ENCODE peak calls at places on chromosomes 2 and 18, in eight cellular contexts. Q is mucosa of descending colon, M is neural progenitor cell, B is endothelial cell, A is A549, H is brain microvascular endothelial cell, K is fibroblast of mammary gland, S is endothelial cell of umbilical vein. J is an unnamed sample.

GRCh38 chr18:44715841-44716240 is 35.2 kb downstream of the SETBP1 start:
- DNase-seq in Q (no peak), M (peak; percentile 18), B (no peak), A (no peak), H (no peak), K (no peak), S (no peak), J (no peak)

GRCh38 chr18:68660355-68661183 is 54.3 kb downstream of the TMX3 start:
- DNase-seq in Q (no peak), M (peak; percentile 72), B (no peak), A (peak; percentile 33), H (peak; percentile 7), K (peak; percentile 68), S (peak; percentile 42), J (no peak)

GRCh38 chr2:9981646-9982045 is 30.2 kb downstream of the GRHL1 start:
- DNase-seq in Q (no peak), M (no peak), B (no peak), A (no peak), H (no peak), K (peak; percentile 78), S (no peak), J (no peak)

GRCh38 chr2:866009-866680 is 84.5 kb upstream of the SNTG2 start:
- DNase-seq in Q (peak; percentile 25), M (peak; percentile 18), B (no peak), A (no peak), H (no peak), K (no peak), S (no peak), J (no peak)

GRCh38 chr2:44246436-44246835 is 28.8 kb upstream of the SLC3A1 start:
- DNase-seq in Q (no peak), M (no peak), B (no peak), A (no peak), H (no peak), K (no peak), S (no peak), J (no peak)

GRCh38 chr2:83802604-83803003 is 656.5 kb downstream of the SUCLG1 start:
- DNase-seq in Q (no peak), M (no peak), B (no peak), A (no peak), H (no peak), K (no peak), S (no peak), J (no peak)

GRCh38 chr2:196242131-196242620 is 70.8 kb upstream of the STK17B start:
- DNase-seq in Q (no peak), M (no peak), B (no peak), A (no peak), H (no peak), K (peak; percentile 72), S (no peak), J (no peak)

GRCh38 chr2:68799138-68799537 is 64.5 kb downstream of the ARHGAP25 start:
- DNase-seq in Q (no peak), M (no peak), B (no peak), A (no peak), H (no peak), K (no peak), S (no peak), J (no peak)

GRCh38 chr18:79915161-79916127 is 36.0 kb downstream of the SLC66A2 start:
- DNase-seq in Q (peak; percentile 1), M (no peak), B (no peak), A (no peak), H (no peak), K (no peak), S (no peak), J (no peak)

GRCh38 chr18:31606265-31606664 is 14.6 kb downstream of the TTR start:
- DNase-seq in Q (no peak), M (no peak), B (no peak), A (no peak), H (no peak), K (no peak), S (no peak), J (no peak)

GRCh38 chr18:55110436-55110835 is 151.2 kb upstream of the CCDC68 start:
- DNase-seq in Q (no peak), M (no peak), B (no peak), A (no peak), H (peak; percentile 40), K (no peak), S (peak; percentile 73), J (no peak)

GRCh38 chr2:53275743-53276142 is 491.9 kb upstream of the CHAC2 start:
- DNase-seq in Q (no peak), M (no peak), B (no peak), A (no peak), H (no peak), K (no peak), S (no peak), J (no peak)
- TF ChIP-seq CTCF in Q (no peak), M (no peak), B (no peak), A (no peak), H (no peak), K (no peak), S (no peak), J (no peak)

GRCh38 chr18:9683418-9684396 is 24.4 kb upstream of the RAB31 start:
- DNase-seq in Q (peak; percentile 13), M (no peak), B (peak; percentile 21), A (peak; percentile 83), H (peak; percentile 68), K (peak; percentile 85), S (peak; percentile 68), J (no peak)
- TF ChIP-seq CTCF in Q (no peak), M (peak; percentile 10), B (no peak), A (peak; percentile 59), H (peak; percentile 81), K (peak; percentile 73), S (peak; percentile 44), J (no peak)

GRCh38 chr2:172462393-172463381 is 35.3 kb downstream of the ITGA6 start:
- DNase-seq in Q (peak; percentile 66), M (no peak), B (no peak), A (no peak), H (no peak), K (no peak), S (no peak), J (no peak)
- TF ChIP-seq CTCF in Q (no peak), M (no peak), B (peak; percentile 49), A (no peak), H (no peak), K (no peak), S (no peak), J (no peak)

GRCh38 chr2:23803275-23803964 is 123.5 kb downstream of the ATAD2B start:
- DNase-seq in Q (peak; percentile 22), M (no peak), B (no peak), A (no peak), H (peak; percentile 13), K (peak; percentile 74), S (peak; percentile 45), J (no peak)

GRCh38 chr2:23806665-23807064 is 120.3 kb downstream of the ATAD2B start:
- DNase-seq in Q (no peak), M (no peak), B (no peak), A (no peak), H (no peak), K (no peak), S (no peak), J (no peak)

GRCh38 chr2:23801396-23801795 is 125.5 kb downstream of the ATAD2B start:
- DNase-seq in Q (no peak), M (no peak), B (no peak), A (no peak), H (no peak), K (peak; percentile 78), S (no peak), J (no peak)

GRCh38 chr2:23806201-23806600 is 120.7 kb downstream of the ATAD2B start:
- DNase-seq in Q (no peak), M (no peak), B (no peak), A (no peak), H (no peak), K (no peak), S (no peak), J (no peak)

GRCh38 chr2:23803965-23804542 is 122.9 kb downstream of the ATAD2B start:
- DNase-seq in Q (peak; percentile 50), M (peak; percentile 37), B (peak; percentile 10), A (peak; percentile 61), H (peak; percentile 34), K (peak; percentile 65), S (peak; percentile 19), J (peak; percentile 43)
- TF ChIP-seq CTCF in Q (no peak), M (peak; percentile 51), B (no peak), A (peak; percentile 46), H (peak; percentile 44), K (peak; percentile 37), S (peak; percentile 10), J (no peak)

GRCh38 chr18:50051288-50051687 is 143.7 kb downstream of the MYO5B start:
- DNase-seq in Q (no peak), M (peak; percentile 43), B (no peak), A (peak; percentile 13), H (no peak), K (peak; percentile 14), S (no peak), J (no peak)
- TF ChIP-seq CTCF in Q (no peak), M (peak; percentile 60), B (no peak), A (peak; percentile 19), H (no peak), K (peak; percentile 34), S (no peak), J (no peak)

GRCh38 chr18:72539861-72540260 is 4.3 kb downstream of the CBLN2 start:
- DNase-seq in Q (no peak), M (peak; percentile 15), B (no peak), A (no peak), H (no peak), K (no peak), S (no peak), J (no peak)

GRCh38 chr18:72543362-72544055 is 633 bp downstream of the CBLN2 start:
- DNase-seq in Q (no peak), M (peak; percentile 51), B (no peak), A (no peak), H (no peak), K (no peak), S (peak; percentile 10), J (no peak)

GRCh38 chr18:72542993-72543361 is 1.2 kb downstream of the CBLN2 start:
- DNase-seq in Q (no peak), M (peak; percentile 52), B (no peak), A (no peak), H (no peak), K (no peak), S (peak; percentile 7), J (no peak)

GRCh38 chr18:72541871-72542690 is 2.1 kb downstream of the CBLN2 start:
- DNase-seq in Q (no peak), M (peak; percentile 65), B (no peak), A (no peak), H (no peak), K (no peak), S (no peak), J (no peak)

DNA sequence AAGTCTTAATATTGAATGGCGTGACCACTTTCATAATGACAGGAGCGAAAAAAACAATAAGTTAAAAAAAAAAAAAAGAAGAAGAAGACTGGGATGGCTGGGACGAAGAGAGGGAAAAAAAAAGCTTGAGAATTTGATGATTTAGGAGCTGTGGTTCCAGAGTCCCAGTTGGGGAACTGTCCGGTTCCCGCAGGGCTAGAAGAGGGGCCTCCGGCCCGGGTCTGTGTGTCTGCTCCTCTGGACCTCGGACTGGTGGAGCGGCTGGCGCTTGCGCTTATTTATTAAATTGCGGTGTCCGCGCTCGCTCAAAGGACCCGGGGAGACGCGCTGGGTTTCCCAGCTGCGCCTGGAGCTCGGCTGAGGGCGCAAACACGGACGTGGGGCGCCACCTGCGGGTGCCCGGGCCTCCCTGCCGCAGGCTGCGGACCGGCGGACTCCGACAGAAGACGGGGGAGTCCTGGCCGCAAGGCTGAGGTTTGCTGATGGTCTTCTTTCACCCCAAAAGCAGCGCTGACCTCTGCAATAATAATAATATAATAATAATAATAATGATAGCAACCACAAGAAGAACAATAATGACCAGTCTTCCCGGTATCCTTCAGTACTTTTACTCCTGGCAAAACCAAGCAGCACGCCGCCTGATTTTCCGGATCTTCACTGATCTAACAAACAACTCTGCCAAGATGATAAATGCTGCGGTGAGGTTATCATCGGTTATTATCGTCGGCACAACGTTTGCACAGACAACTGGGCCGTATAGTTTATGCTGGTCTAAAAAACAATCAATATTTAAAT is at the start of gene CBLN2:
- DNase-seq in Q (peak; percentile 36), M (peak; percentile 91), B (peak; percentile 63), A (peak; percentile 58), H (peak; percentile 23), K (peak; percentile 51), S (peak; percentile 64), J (no peak)
- TF ChIP-seq CTCF in Q (no peak), M (peak; percentile 85), B (no peak), A (peak; percentile 73), H (peak; percentile 76), K (peak; percentile 52), S (peak; percentile 95), J (peak; percentile 13)

J was measured in omental fat pad.